ENCODE peak calls at places on chromosomes 12 and 14, in four cellular contexts. E, W, L and K are unnamed samples. For H3K4me1, the result is how much of the 10 kb centered on the place peaks cover.

GRCh38 chr12:6771091-6771495 is 1.2 kb upstream of the LAG3 start:
- DNase-seq in E (no peak), W (peak), L (no peak), K (no peak)

GRCh38 chr12:113048716-113049127 is 7.8 kb upstream of the DTX1 start:
- DNase-seq in E (peak), W (peak), L (no peak), K (peak)

GRCh38 chr14:64806202-64806861 is 73.4 kb downstream of the SPTB start:
- DNase-seq in W (no peak), E (no peak), L (no peak), K (no peak)

GRCh38 chr14:100372357-100373048 is 49.4 kb downstream of the SLC25A47 start:
- DNase-seq in W (no peak), L (no peak), E (no peak), K (no peak)

GRCh38 chr12:124993568-124994434 is at the start of gene BRI3BP:
- DNase-seq in E (peak), W (peak), L (peak), K (peak)

GRCh38 chr12:107135177-107135576 is 41.8 kb upstream of the CRY1 start:
- DNase-seq in E (no peak), L (no peak), W (no peak), K (no peak)

GRCh38 chr14:40447032-40447431 is 1014.8 kb upstream of the FBXO33 start:
- DNase-seq in L (no peak), W (no peak), E (no peak), K (no peak)

GRCh38 chr12:76457010-76457409 is 102.6 kb downstream of the OSBPL8 start:
- DNase-seq in E (peak), L (no peak), W (no peak), K (no peak)

GRCh38 chr14:68551045-68551683 is 241.7 kb downstream of the ZFP36L1 start:
- DNase-seq in L (no peak), W (no peak), E (no peak), K (no peak)

GRCh38 chr12:46774011-46774633 is 51.7 kb downstream of the SLC38A4 start:
- DNase-seq in W (no peak), E (no peak), L (no peak), K (no peak)

GRCh38 chr12:52521581-52522266 is 1.5 kb upstream of the KRT5 start:
- DNase-seq in E (no peak), L (no peak), W (no peak), K (no peak)

GRCh38 chr14:24693353-24693737 is 59.4 kb upstream of the GZMB start:
- DNase-seq in E (no peak), W (no peak), L (no peak), K (no peak)

GRCh38 chr14:59507063-59507751 is 22.9 kb downstream of the JKAMP start:
- DNase-seq in E (peak), W (peak), L (no peak), K (peak)

GRCh38 chr12:116882742-116883141 is 1.5 kb upstream of the HRK start:
- DNase-seq in W (peak), L (no peak), E (no peak), K (no peak)

GRCh38 chr12:57726884-57727757 is 11.4 kb downstream of the AGAP2 start:
- DNase-seq in E (no peak), L (peak), W (no peak), K (no peak)

GRCh38 chr12:59155448-59155847 is 235.1 kb upstream of the LRIG3 start:
- DNase-seq in L (no peak), E (no peak), W (no peak), K (no peak)
- H3K4me1 ChIP-seq in L (under half), E (under half), W (under half), K (under half)

DNA sequence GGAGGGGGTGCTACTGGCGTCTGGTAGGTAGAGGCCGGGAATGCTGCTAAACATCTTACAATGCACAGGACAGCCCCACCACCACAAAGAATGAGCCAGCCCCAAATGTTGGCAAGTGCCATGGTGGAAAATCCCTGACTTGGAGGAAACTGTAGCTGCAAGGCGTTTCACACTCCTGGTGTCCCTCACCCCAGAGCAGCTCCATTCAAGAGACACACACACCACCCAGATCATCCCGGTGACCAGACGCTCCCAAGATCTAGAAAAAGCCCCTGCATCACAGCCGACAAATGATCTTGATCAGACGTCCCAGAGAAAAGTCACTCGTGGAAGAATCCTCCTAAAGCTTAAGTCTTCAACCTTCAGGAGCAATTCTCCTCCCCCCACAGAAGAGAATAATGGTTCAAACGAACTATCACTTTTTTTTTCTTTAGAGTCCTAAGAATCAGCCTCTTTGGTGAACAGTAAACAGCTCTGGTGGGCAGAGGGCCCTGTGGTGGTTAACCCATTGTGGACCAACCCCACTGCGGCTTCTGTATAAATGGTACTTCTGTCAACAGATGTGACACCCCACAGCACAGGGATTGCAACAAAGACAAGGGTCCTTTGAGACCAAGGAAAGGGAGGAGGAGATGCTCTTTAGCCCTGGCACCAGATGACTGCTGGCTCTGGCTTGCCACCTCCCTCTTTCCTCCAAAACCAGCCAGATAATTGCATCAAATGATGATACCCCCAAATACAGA is 2.7 kb downstream of the GLTP start:
- DNase-seq in W (no peak), L (no peak), E (no peak), K (no peak)
- H3K4me1 ChIP-seq in W (under half), L (under half), E (under half), K (under half)

GRCh38 chr12:42469355-42470006 is 120.1 kb downstream of the PRICKLE1 start:
- DNase-seq in E (no peak), L (no peak), W (peak), K (no peak)
- H3K4me1 ChIP-seq in E (under half), L (half or more), W (under half), K (under half)

GRCh38 chr12:12693111-12693671 is 2.8 kb downstream of the GPR19 start:
- DNase-seq in W (no peak), E (no peak), L (no peak), K (no peak)
- H3K4me1 ChIP-seq in W (under half), E (under half), L (under half), K (under half)